ENCODE peak calls at places on chromosomes 2 and 18, in ten cellular contexts. One of them, this sample, is unnamed.

GRCh38 chr2:134371041-134371440 is 117.2 kb downstream of the MGAT5 start:
- DNase-seq in T-helper 2 cell: no peak
- DNase-seq in activated T-helper 1 cell treated with anti-CD3 and anti-CD28 coated beads, Interleukin-12 subunit alpha, Interleukin-12 subunit beta, Interleukin-2, Interleukin-4 antibody, amounts not matched to agents 30 ng/mL and 10 ng/mL and 1 ng/mL, durations not matched to agents 14 hours and 24 hours and 36 hours: no peak
- DNase-seq in GM03348: no peak
- DNase-seq in NCI-H1105: no peak
- DNase-seq in mucosa of gallbladder: no peak
- DNase-seq in SW480: no peak
- DNase-seq in non-pigmented ciliary epithelial cell: no peak
- DNase-seq in heart left ventricle: no peak
- DNase-seq in right cardiac atrium: peak; percentile 45
- DNase-seq in this sample: no peak

GRCh38 chr18:73688851-73689659 is 458.6 kb downstream of the FBXO15 start:
- DNase-seq in right cardiac atrium: peak; percentile 55
- DNase-seq in non-pigmented ciliary epithelial cell: peak; percentile 73
- DNase-seq in SW480: no peak
- DNase-seq in GM03348: peak; percentile 44
- DNase-seq in mucosa of gallbladder: no peak
- DNase-seq in NCI-H1105: no peak
- DNase-seq in activated T-helper 1 cell treated with anti-CD3 and anti-CD28 coated beads, Interleukin-12 subunit alpha, Interleukin-12 subunit beta, Interleukin-2, Interleukin-4 antibody, amounts not matched to agents 30 ng/mL and 10 ng/mL and 1 ng/mL, durations not matched to agents 14 hours and 24 hours and 36 hours: no peak
- DNase-seq in heart left ventricle: no peak
- DNase-seq in T-helper 2 cell: no peak
- DNase-seq in this sample: no peak

GRCh38 chr2:70088508-70089219 is 1.4 kb downstream of the PCBP1 start:
- DNase-seq in GM03348: peak; percentile 29
- DNase-seq in NCI-H1105: peak; percentile 56
- DNase-seq in non-pigmented ciliary epithelial cell: no peak
- DNase-seq in right cardiac atrium: no peak
- DNase-seq in T-helper 2 cell: no peak
- DNase-seq in SW480: peak; percentile 49
- DNase-seq in activated T-helper 1 cell treated with anti-CD3 and anti-CD28 coated beads, Interleukin-12 subunit alpha, Interleukin-12 subunit beta, Interleukin-2, Interleukin-4 antibody, amounts not matched to agents 30 ng/mL and 10 ng/mL and 1 ng/mL, durations not matched to agents 14 hours and 24 hours and 36 hours: no peak
- DNase-seq in heart left ventricle: no peak
- DNase-seq in mucosa of gallbladder: no peak
- DNase-seq in this sample: no peak

GRCh38 chr2:85457877-85458316 is 39.4 kb downstream of the SH2D6 start:
- DNase-seq in heart left ventricle: no peak
- DNase-seq in activated T-helper 1 cell treated with anti-CD3 and anti-CD28 coated beads, Interleukin-12 subunit alpha, Interleukin-12 subunit beta, Interleukin-2, Interleukin-4 antibody, amounts not matched to agents 30 ng/mL and 10 ng/mL and 1 ng/mL, durations not matched to agents 14 hours and 24 hours and 36 hours: no peak
- DNase-seq in T-helper 2 cell: no peak
- DNase-seq in mucosa of gallbladder: no peak
- DNase-seq in SW480: peak; percentile 93
- DNase-seq in NCI-H1105: no peak
- DNase-seq in GM03348: peak; percentile 47
- DNase-seq in non-pigmented ciliary epithelial cell: no peak
- DNase-seq in right cardiac atrium: no peak
- DNase-seq in this sample: peak; percentile 41

GRCh38 chr2:97936199-97936598 is 59.5 kb downstream of the TMEM131 start:
- DNase-seq in T-helper 2 cell: no peak
- DNase-seq in heart left ventricle: no peak
- DNase-seq in non-pigmented ciliary epithelial cell: no peak
- DNase-seq in activated T-helper 1 cell treated with anti-CD3 and anti-CD28 coated beads, Interleukin-12 subunit alpha, Interleukin-12 subunit beta, Interleukin-2, Interleukin-4 antibody, amounts not matched to agents 30 ng/mL and 10 ng/mL and 1 ng/mL, durations not matched to agents 14 hours and 24 hours and 36 hours: no peak
- DNase-seq in NCI-H1105: peak; percentile 59
- DNase-seq in SW480: peak; percentile 34
- DNase-seq in right cardiac atrium: no peak
- DNase-seq in mucosa of gallbladder: no peak
- DNase-seq in GM03348: no peak
- DNase-seq in this sample: no peak

GRCh38 chr18:51361130-51361860 is 163.8 kb upstream of the MEX3C start:
- DNase-seq in SW480: no peak
- DNase-seq in heart left ventricle: peak; percentile 18
- DNase-seq in GM03348: no peak
- DNase-seq in right cardiac atrium: no peak
- DNase-seq in activated T-helper 1 cell treated with anti-CD3 and anti-CD28 coated beads, Interleukin-12 subunit alpha, Interleukin-12 subunit beta, Interleukin-2, Interleukin-4 antibody, amounts not matched to agents 30 ng/mL and 10 ng/mL and 1 ng/mL, durations not matched to agents 14 hours and 24 hours and 36 hours: no peak
- DNase-seq in NCI-H1105: no peak
- DNase-seq in mucosa of gallbladder: no peak
- DNase-seq in T-helper 2 cell: no peak
- DNase-seq in non-pigmented ciliary epithelial cell: no peak
- DNase-seq in this sample: no peak

GRCh38 chr2:212052412-212053159 is 486.0 kb downstream of the ERBB4 start:
- DNase-seq in heart left ventricle: no peak
- DNase-seq in right cardiac atrium: no peak
- DNase-seq in SW480: no peak
- DNase-seq in activated T-helper 1 cell treated with anti-CD3 and anti-CD28 coated beads, Interleukin-12 subunit alpha, Interleukin-12 subunit beta, Interleukin-2, Interleukin-4 antibody, amounts not matched to agents 30 ng/mL and 10 ng/mL and 1 ng/mL, durations not matched to agents 14 hours and 24 hours and 36 hours: no peak
- DNase-seq in NCI-H1105: no peak
- DNase-seq in T-helper 2 cell: no peak
- DNase-seq in GM03348: no peak
- DNase-seq in non-pigmented ciliary epithelial cell: peak; percentile 53
- DNase-seq in mucosa of gallbladder: no peak
- DNase-seq in this sample: no peak

GRCh38 chr2:55048925-55049793 is 1.1 kb downstream of the RTN4 start:
- DNase-seq in heart left ventricle: peak; percentile 91
- DNase-seq in right cardiac atrium: peak; percentile 96
- DNase-seq in activated T-helper 1 cell treated with anti-CD3 and anti-CD28 coated beads, Interleukin-12 subunit alpha, Interleukin-12 subunit beta, Interleukin-2, Interleukin-4 antibody, amounts not matched to agents 30 ng/mL and 10 ng/mL and 1 ng/mL, durations not matched to agents 14 hours and 24 hours and 36 hours: peak; percentile 63
- DNase-seq in SW480: peak; percentile 87
- DNase-seq in mucosa of gallbladder: peak; percentile 90
- DNase-seq in non-pigmented ciliary epithelial cell: no peak
- DNase-seq in T-helper 2 cell: peak; percentile 36
- DNase-seq in NCI-H1105: peak; percentile 61
- DNase-seq in GM03348: peak; percentile 85
- DNase-seq in this sample: peak; percentile 86

GRCh38 chr2:189350515-189351209 is 90.6 kb upstream of the WDR75 start:
- DNase-seq in right cardiac atrium: peak; percentile 68
- DNase-seq in heart left ventricle: peak; percentile 17
- DNase-seq in activated T-helper 1 cell treated with anti-CD3 and anti-CD28 coated beads, Interleukin-12 subunit alpha, Interleukin-12 subunit beta, Interleukin-2, Interleukin-4 antibody, amounts not matched to agents 30 ng/mL and 10 ng/mL and 1 ng/mL, durations not matched to agents 14 hours and 24 hours and 36 hours: no peak
- DNase-seq in T-helper 2 cell: no peak
- DNase-seq in mucosa of gallbladder: peak; percentile 51
- DNase-seq in GM03348: peak; percentile 72
- DNase-seq in SW480: no peak
- DNase-seq in NCI-H1105: no peak
- DNase-seq in non-pigmented ciliary epithelial cell: peak; percentile 89
- DNase-seq in this sample: no peak

GRCh38 chr18:23862071-23862470 is 152.5 kb upstream of the TTC39C start:
- DNase-seq in GM03348: peak; percentile 81
- DNase-seq in SW480: peak; percentile 78
- DNase-seq in mucosa of gallbladder: no peak
- DNase-seq in T-helper 2 cell: no peak
- DNase-seq in non-pigmented ciliary epithelial cell: peak; percentile 82
- DNase-seq in heart left ventricle: no peak
- DNase-seq in NCI-H1105: no peak
- DNase-seq in right cardiac atrium: no peak
- DNase-seq in activated T-helper 1 cell treated with anti-CD3 and anti-CD28 coated beads, Interleukin-12 subunit alpha, Interleukin-12 subunit beta, Interleukin-2, Interleukin-4 antibody, amounts not matched to agents 30 ng/mL and 10 ng/mL and 1 ng/mL, durations not matched to agents 14 hours and 24 hours and 36 hours: no peak
- DNase-seq in this sample: no peak

GRCh38 chr2:21070322-21071257 is 26.7 kb upstream of the APOB start:
- DNase-seq in right cardiac atrium: no peak
- DNase-seq in NCI-H1105: no peak
- DNase-seq in activated T-helper 1 cell treated with anti-CD3 and anti-CD28 coated beads, Interleukin-12 subunit alpha, Interleukin-12 subunit beta, Interleukin-2, Interleukin-4 antibody, amounts not matched to agents 30 ng/mL and 10 ng/mL and 1 ng/mL, durations not matched to agents 14 hours and 24 hours and 36 hours: no peak
- DNase-seq in GM03348: peak; percentile 4
- DNase-seq in T-helper 2 cell: no peak
- DNase-seq in non-pigmented ciliary epithelial cell: no peak
- DNase-seq in heart left ventricle: no peak
- DNase-seq in mucosa of gallbladder: no peak
- DNase-seq in SW480: no peak
- DNase-seq in this sample: no peak

GRCh38 chr2:27182346-27182745 is 29.5 kb upstream of the ATRAID start:
- DNase-seq in activated T-helper 1 cell treated with anti-CD3 and anti-CD28 coated beads, Interleukin-12 subunit alpha, Interleukin-12 subunit beta, Interleukin-2, Interleukin-4 antibody, amounts not matched to agents 30 ng/mL and 10 ng/mL and 1 ng/mL, durations not matched to agents 14 hours and 24 hours and 36 hours: no peak
- DNase-seq in T-helper 2 cell: no peak
- DNase-seq in NCI-H1105: no peak
- DNase-seq in right cardiac atrium: no peak
- DNase-seq in heart left ventricle: no peak
- DNase-seq in SW480: no peak
- DNase-seq in mucosa of gallbladder: no peak
- DNase-seq in GM03348: no peak
- DNase-seq in non-pigmented ciliary epithelial cell: no peak
- DNase-seq in this sample: no peak

GRCh38 chr2:675460-675859 is 1.7 kb downstream of the TMEM18 start:
- DNase-seq in mucosa of gallbladder: no peak
- DNase-seq in activated T-helper 1 cell treated with anti-CD3 and anti-CD28 coated beads, Interleukin-12 subunit alpha, Interleukin-12 subunit beta, Interleukin-2, Interleukin-4 antibody, amounts not matched to agents 30 ng/mL and 10 ng/mL and 1 ng/mL, durations not matched to agents 14 hours and 24 hours and 36 hours: no peak
- DNase-seq in heart left ventricle: no peak
- DNase-seq in non-pigmented ciliary epithelial cell: no peak
- DNase-seq in right cardiac atrium: peak; percentile 65
- DNase-seq in SW480: no peak
- DNase-seq in GM03348: no peak
- DNase-seq in T-helper 2 cell: no peak
- DNase-seq in NCI-H1105: no peak
- DNase-seq in this sample: no peak

GRCh38 chr2:26933638-26934334 is 36.7 kb upstream of the MAPRE3 start:
- DNase-seq in GM03348: no peak
- DNase-seq in T-helper 2 cell: no peak
- DNase-seq in non-pigmented ciliary epithelial cell: no peak
- DNase-seq in mucosa of gallbladder: no peak
- DNase-seq in SW480: no peak
- DNase-seq in NCI-H1105: no peak
- DNase-seq in heart left ventricle: no peak
- DNase-seq in activated T-helper 1 cell treated with anti-CD3 and anti-CD28 coated beads, Interleukin-12 subunit alpha, Interleukin-12 subunit beta, Interleukin-2, Interleukin-4 antibody, amounts not matched to agents 30 ng/mL and 10 ng/mL and 1 ng/mL, durations not matched to agents 14 hours and 24 hours and 36 hours: no peak
- DNase-seq in right cardiac atrium: no peak
- DNase-seq in this sample: no peak

GRCh38 chr2:145379934-145380333 is 860.0 kb upstream of the ZEB2 start:
- DNase-seq in mucosa of gallbladder: no peak
- DNase-seq in NCI-H1105: no peak
- DNase-seq in SW480: no peak
- DNase-seq in non-pigmented ciliary epithelial cell: no peak
- DNase-seq in GM03348: no peak
- DNase-seq in activated T-helper 1 cell treated with anti-CD3 and anti-CD28 coated beads, Interleukin-12 subunit alpha, Interleukin-12 subunit beta, Interleukin-2, Interleukin-4 antibody, amounts not matched to agents 30 ng/mL and 10 ng/mL and 1 ng/mL, durations not matched to agents 14 hours and 24 hours and 36 hours: no peak
- DNase-seq in right cardiac atrium: no peak
- DNase-seq in heart left ventricle: no peak
- DNase-seq in T-helper 2 cell: no peak
- DNase-seq in this sample: no peak

GRCh38 chr2:109604597-109604996 is 9.2 kb downstream of the SEPTIN10 start:
- DNase-seq in T-helper 2 cell: no peak
- DNase-seq in mucosa of gallbladder: no peak
- DNase-seq in GM03348: no peak
- DNase-seq in heart left ventricle: no peak
- DNase-seq in non-pigmented ciliary epithelial cell: no peak
- DNase-seq in NCI-H1105: no peak
- DNase-seq in activated T-helper 1 cell treated with anti-CD3 and anti-CD28 coated beads, Interleukin-12 subunit alpha, Interleukin-12 subunit beta, Interleukin-2, Interleukin-4 antibody, amounts not matched to agents 30 ng/mL and 10 ng/mL and 1 ng/mL, durations not matched to agents 14 hours and 24 hours and 36 hours: no peak
- DNase-seq in SW480: no peak
- DNase-seq in right cardiac atrium: no peak
- DNase-seq in this sample: no peak

GRCh38 chr2:56008661-56009411 is 85.3 kb upstream of the EFEMP1 start:
- DNase-seq in T-helper 2 cell: no peak
- DNase-seq in non-pigmented ciliary epithelial cell: peak; percentile 91
- DNase-seq in mucosa of gallbladder: peak; percentile 43
- DNase-seq in right cardiac atrium: peak; percentile 83
- DNase-seq in heart left ventricle: peak; percentile 56
- DNase-seq in GM03348: peak; percentile 83
- DNase-seq in activated T-helper 1 cell treated with anti-CD3 and anti-CD28 coated beads, Interleukin-12 subunit alpha, Interleukin-12 subunit beta, Interleukin-2, Interleukin-4 antibody, amounts not matched to agents 30 ng/mL and 10 ng/mL and 1 ng/mL, durations not matched to agents 14 hours and 24 hours and 36 hours: no peak
- DNase-seq in NCI-H1105: peak; percentile 81
- DNase-seq in SW480: peak; percentile 11
- DNase-seq in this sample: no peak

GRCh38 chr18:46868171-46868921 is 49.0 kb downstream of the PIAS2 start:
- DNase-seq in right cardiac atrium: no peak
- DNase-seq in heart left ventricle: no peak
- DNase-seq in activated T-helper 1 cell treated with anti-CD3 and anti-CD28 coated beads, Interleukin-12 subunit alpha, Interleukin-12 subunit beta, Interleukin-2, Interleukin-4 antibody, amounts not matched to agents 30 ng/mL and 10 ng/mL and 1 ng/mL, durations not matched to agents 14 hours and 24 hours and 36 hours: no peak
- DNase-seq in GM03348: no peak
- DNase-seq in T-helper 2 cell: no peak
- DNase-seq in NCI-H1105: no peak
- DNase-seq in mucosa of gallbladder: no peak
- DNase-seq in SW480: no peak
- DNase-seq in non-pigmented ciliary epithelial cell: no peak
- DNase-seq in this sample: no peak

GRCh38 chr18:48831113-48831759 is 119.5 kb downstream of the SMAD7 start:
- DNase-seq in heart left ventricle: no peak
- DNase-seq in non-pigmented ciliary epithelial cell: no peak
- DNase-seq in GM03348: no peak
- DNase-seq in right cardiac atrium: peak; percentile 23
- DNase-seq in NCI-H1105: no peak
- DNase-seq in T-helper 2 cell: no peak
- DNase-seq in mucosa of gallbladder: no peak
- DNase-seq in SW480: no peak
- DNase-seq in activated T-helper 1 cell treated with anti-CD3 and anti-CD28 coated beads, Interleukin-12 subunit alpha, Interleukin-12 subunit beta, Interleukin-2, Interleukin-4 antibody, amounts not matched to agents 30 ng/mL and 10 ng/mL and 1 ng/mL, durations not matched to agents 14 hours and 24 hours and 36 hours: no peak
- DNase-seq in this sample: peak; percentile 11

GRCh38 chr2:190340369-190340768 is 3.0 kb upstream of the INPP1 start:
- DNase-seq in heart left ventricle: no peak
- DNase-seq in non-pigmented ciliary epithelial cell: no peak
- DNase-seq in GM03348: no peak
- DNase-seq in mucosa of gallbladder: no peak
- DNase-seq in SW480: peak; percentile 78
- DNase-seq in NCI-H1105: no peak
- DNase-seq in right cardiac atrium: no peak
- DNase-seq in T-helper 2 cell: no peak
- DNase-seq in activated T-helper 1 cell treated with anti-CD3 and anti-CD28 coated beads, Interleukin-12 subunit alpha, Interleukin-12 subunit beta, Interleukin-2, Interleukin-4 antibody, amounts not matched to agents 30 ng/mL and 10 ng/mL and 1 ng/mL, durations not matched to agents 14 hours and 24 hours and 36 hours: no peak
- DNase-seq in this sample: no peak

GRCh38 chr2:4763009-4763408 is 929.2 kb upstream of the SOX11 start:
- DNase-seq in T-helper 2 cell: no peak
- DNase-seq in mucosa of gallbladder: peak; percentile 42
- DNase-seq in NCI-H1105: peak; percentile 24
- DNase-seq in heart left ventricle: no peak
- DNase-seq in activated T-helper 1 cell treated with anti-CD3 and anti-CD28 coated beads, Interleukin-12 subunit alpha, Interleukin-12 subunit beta, Interleukin-2, Interleukin-4 antibody, amounts not matched to agents 30 ng/mL and 10 ng/mL and 1 ng/mL, durations not matched to agents 14 hours and 24 hours and 36 hours: no peak
- DNase-seq in GM03348: no peak
- DNase-seq in right cardiac atrium: no peak
- DNase-seq in SW480: peak; percentile 47
- DNase-seq in non-pigmented ciliary epithelial cell: peak; percentile 4
- DNase-seq in this sample: no peak

GRCh38 chr2:185372188-185372587 is 366.4 kb upstream of the FSIP2 start:
- DNase-seq in SW480: no peak
- DNase-seq in mucosa of gallbladder: no peak
- DNase-seq in activated T-helper 1 cell treated with anti-CD3 and anti-CD28 coated beads, Interleukin-12 subunit alpha, Interleukin-12 subunit beta, Interleukin-2, Interleukin-4 antibody, amounts not matched to agents 30 ng/mL and 10 ng/mL and 1 ng/mL, durations not matched to agents 14 hours and 24 hours and 36 hours: no peak
- DNase-seq in GM03348: no peak
- DNase-seq in heart left ventricle: no peak
- DNase-seq in right cardiac atrium: no peak
- DNase-seq in non-pigmented ciliary epithelial cell: no peak
- DNase-seq in T-helper 2 cell: no peak
- DNase-seq in NCI-H1105: no peak
- DNase-seq in this sample: no peak

GRCh38 chr2:234257859-234258561 is 207.5 kb downstream of the SPP2 start:
- DNase-seq in SW480: peak; percentile 93
- DNase-seq in right cardiac atrium: peak; percentile 49
- DNase-seq in T-helper 2 cell: no peak
- DNase-seq in NCI-H1105: no peak
- DNase-seq in non-pigmented ciliary epithelial cell: peak; percentile 96
- DNase-seq in mucosa of gallbladder: peak; percentile 78
- DNase-seq in heart left ventricle: peak; percentile 23
- DNase-seq in activated T-helper 1 cell treated with anti-CD3 and anti-CD28 coated beads, Interleukin-12 subunit alpha, Interleukin-12 subunit beta, Interleukin-2, Interleukin-4 antibody, amounts not matched to agents 30 ng/mL and 10 ng/mL and 1 ng/mL, durations not matched to agents 14 hours and 24 hours and 36 hours: no peak
- DNase-seq in GM03348: peak; percentile 91
- DNase-seq in this sample: peak; percentile 46

GRCh38 chr18:43501099-43501498 is 223.8 kb upstream of the SYT4 start:
- DNase-seq in non-pigmented ciliary epithelial cell: no peak
- DNase-seq in T-helper 2 cell: no peak
- DNase-seq in SW480: no peak
- DNase-seq in GM03348: no peak
- DNase-seq in NCI-H1105: no peak
- DNase-seq in mucosa of gallbladder: no peak
- DNase-seq in activated T-helper 1 cell treated with anti-CD3 and anti-CD28 coated beads, Interleukin-12 subunit alpha, Interleukin-12 subunit beta, Interleukin-2, Interleukin-4 antibody, amounts not matched to agents 30 ng/mL and 10 ng/mL and 1 ng/mL, durations not matched to agents 14 hours and 24 hours and 36 hours: no peak
- DNase-seq in heart left ventricle: no peak
- DNase-seq in right cardiac atrium: no peak
- DNase-seq in this sample: no peak

GRCh38 chr2:46449712-46450111 is 29.7 kb upstream of the TMEM247 start:
- DNase-seq in SW480: no peak
- DNase-seq in activated T-helper 1 cell treated with anti-CD3 and anti-CD28 coated beads, Interleukin-12 subunit alpha, Interleukin-12 subunit beta, Interleukin-2, Interleukin-4 antibody, amounts not matched to agents 30 ng/mL and 10 ng/mL and 1 ng/mL, durations not matched to agents 14 hours and 24 hours and 36 hours: no peak
- DNase-seq in T-helper 2 cell: no peak
- DNase-seq in mucosa of gallbladder: no peak
- DNase-seq in right cardiac atrium: no peak
- DNase-seq in heart left ventricle: no peak
- DNase-seq in NCI-H1105: no peak
- DNase-seq in GM03348: no peak
- DNase-seq in non-pigmented ciliary epithelial cell: no peak
- DNase-seq in this sample: no peak

GRCh38 chr18:3671181-3671580 is 221.2 kb downstream of the TGIF1 start:
- DNase-seq in heart left ventricle: no peak
- DNase-seq in activated T-helper 1 cell treated with anti-CD3 and anti-CD28 coated beads, Interleukin-12 subunit alpha, Interleukin-12 subunit beta, Interleukin-2, Interleukin-4 antibody, amounts not matched to agents 30 ng/mL and 10 ng/mL and 1 ng/mL, durations not matched to agents 14 hours and 24 hours and 36 hours: no peak
- DNase-seq in SW480: no peak
- DNase-seq in mucosa of gallbladder: no peak
- DNase-seq in GM03348: no peak
- DNase-seq in T-helper 2 cell: no peak
- DNase-seq in NCI-H1105: no peak
- DNase-seq in right cardiac atrium: no peak
- DNase-seq in non-pigmented ciliary epithelial cell: no peak
- DNase-seq in this sample: peak; percentile 38

GRCh38 chr2:235501663-235502009 is 7.8 kb downstream of the AGAP1 start:
- DNase-seq in right cardiac atrium: no peak
- DNase-seq in mucosa of gallbladder: no peak
- DNase-seq in non-pigmented ciliary epithelial cell: no peak
- DNase-seq in heart left ventricle: no peak
- DNase-seq in SW480: no peak
- DNase-seq in NCI-H1105: no peak
- DNase-seq in T-helper 2 cell: no peak
- DNase-seq in activated T-helper 1 cell treated with anti-CD3 and anti-CD28 coated beads, Interleukin-12 subunit alpha, Interleukin-12 subunit beta, Interleukin-2, Interleukin-4 antibody, amounts not matched to agents 30 ng/mL and 10 ng/mL and 1 ng/mL, durations not matched to agents 14 hours and 24 hours and 36 hours: no peak
- DNase-seq in GM03348: no peak
- DNase-seq in this sample: no peak

GRCh38 chr2:240624950-240625621 is at the start of gene GPR35:
- DNase-seq in right cardiac atrium: peak; percentile 77
- DNase-seq in GM03348: peak; percentile 82
- DNase-seq in non-pigmented ciliary epithelial cell: no peak
- DNase-seq in SW480: no peak
- DNase-seq in NCI-H1105: no peak
- DNase-seq in activated T-helper 1 cell treated with anti-CD3 and anti-CD28 coated beads, Interleukin-12 subunit alpha, Interleukin-12 subunit beta, Interleukin-2, Interleukin-4 antibody, amounts not matched to agents 30 ng/mL and 10 ng/mL and 1 ng/mL, durations not matched to agents 14 hours and 24 hours and 36 hours: peak; percentile 76
- DNase-seq in mucosa of gallbladder: peak; percentile 34
- DNase-seq in T-helper 2 cell: peak; percentile 55
- DNase-seq in heart left ventricle: no peak
- DNase-seq in this sample: peak; percentile 47